ENCODE peak calls at places on chromosomes 1 and 21, in six cellular contexts. One of them, this sample, is unnamed.
A peak's percentile ranks its signal among the peaks of the same experiment; 100 is the strongest.

GRCh38 chr1:225179686-225180085 is 248.2 kb downstream of the LBR start:
- DNase-seq in brain microvascular endothelial cell: no peak
- DNase-seq in GM12878: no peak
- DNase-seq in stomach: no peak
- DNase-seq in RWPE1: no peak
- DNase-seq in substantia nigra: no peak
- DNase-seq in this sample: no peak

GRCh38 chr1:96366516-96366915 is 355.1 kb upstream of the PTBP2 start:
- DNase-seq in GM12878: no peak
- DNase-seq in RWPE1: no peak
- DNase-seq in substantia nigra: no peak
- DNase-seq in stomach: no peak
- DNase-seq in brain microvascular endothelial cell: no peak
- DNase-seq in this sample: no peak

GRCh38 chr1:75273110-75273509 is 138.9 kb downstream of the LHX8 start:
- DNase-seq in brain microvascular endothelial cell: no peak
- DNase-seq in substantia nigra: no peak
- DNase-seq in RWPE1: no peak
- DNase-seq in stomach: no peak
- DNase-seq in GM12878: no peak
- DNase-seq in this sample: no peak

GRCh38 chr21:14321042-14321441 is 61.9 kb downstream of the HSPA13 start:
- DNase-seq in substantia nigra: no peak
- DNase-seq in brain microvascular endothelial cell: peak; percentile 5
- DNase-seq in stomach: no peak
- DNase-seq in RWPE1: peak; percentile 3
- DNase-seq in GM12878: no peak
- DNase-seq in this sample: no peak

GRCh38 chr1:184598403-184598802 is 156.3 kb downstream of the EDEM3 start:
- DNase-seq in RWPE1: no peak
- DNase-seq in brain microvascular endothelial cell: no peak
- DNase-seq in GM12878: no peak
- DNase-seq in stomach: no peak
- DNase-seq in substantia nigra: no peak
- DNase-seq in this sample: no peak

GRCh38 chr1:65189716-65190115 is 41.7 kb downstream of the AK4 start:
- DNase-seq in substantia nigra: no peak
- DNase-seq in stomach: no peak
- DNase-seq in brain microvascular endothelial cell: no peak
- DNase-seq in RWPE1: no peak
- DNase-seq in GM12878: no peak
- DNase-seq in this sample: no peak

GRCh38 chr1:226001852-226002666 is 2.9 kb upstream of the SDE2 start:
- DNase-seq in brain microvascular endothelial cell: peak; percentile 12
- DNase-seq in RWPE1: no peak
- DNase-seq in substantia nigra: peak; percentile 51
- DNase-seq in stomach: peak; percentile 53
- DNase-seq in GM12878: no peak
- DNase-seq in this sample: no peak

GRCh38 chr1:50735443-50735842 is 224.6 kb downstream of the FAF1 start:
- DNase-seq in GM12878: no peak
- DNase-seq in RWPE1: peak; percentile 8
- DNase-seq in brain microvascular endothelial cell: no peak
- DNase-seq in stomach: no peak
- DNase-seq in substantia nigra: no peak
- DNase-seq in this sample: no peak

GRCh38 chr1:17535300-17535937 is 4.1 kb upstream of the ARHGEF10L start:
- DNase-seq in RWPE1: no peak
- DNase-seq in stomach: no peak
- DNase-seq in GM12878: no peak
- DNase-seq in substantia nigra: no peak
- DNase-seq in brain microvascular endothelial cell: no peak
- DNase-seq in this sample: no peak

GRCh38 chr1:227788279-227789041 is 27.0 kb upstream of the PRSS38 start:
- DNase-seq in stomach: peak; percentile 43
- DNase-seq in RWPE1: peak; percentile 80
- DNase-seq in brain microvascular endothelial cell: no peak
- DNase-seq in GM12878: no peak
- DNase-seq in substantia nigra: no peak
- DNase-seq in this sample: no peak

GRCh38 chr1:25568834-25569598 is 25.6 kb downstream of the LDLRAP1 start:
- DNase-seq in GM12878: no peak
- DNase-seq in brain microvascular endothelial cell: peak; percentile 90
- DNase-seq in RWPE1: peak; percentile 90
- DNase-seq in stomach: no peak
- DNase-seq in substantia nigra: no peak
- DNase-seq in this sample: peak; percentile 49

GRCh38 chr1:98388431-98388830 is 273.1 kb upstream of the SNX7 start:
- DNase-seq in stomach: no peak
- DNase-seq in substantia nigra: no peak
- DNase-seq in brain microvascular endothelial cell: peak; percentile 78
- DNase-seq in GM12878: peak; percentile 20
- DNase-seq in RWPE1: peak; percentile 12
- DNase-seq in this sample: no peak

GRCh38 chr1:222582099-222582774 is 7.5 kb downstream of the TAF1A start:
- DNase-seq in GM12878: peak; percentile 45
- DNase-seq in stomach: no peak
- DNase-seq in RWPE1: peak; percentile 77
- DNase-seq in brain microvascular endothelial cell: no peak
- DNase-seq in substantia nigra: no peak
- DNase-seq in this sample: peak; percentile 56

GRCh38 chr1:109975718-109976117 is 8.8 kb upstream of the AHCYL1 start:
- DNase-seq in stomach: no peak
- DNase-seq in substantia nigra: no peak
- DNase-seq in GM12878: no peak
- DNase-seq in RWPE1: peak; percentile 64
- DNase-seq in brain microvascular endothelial cell: peak; percentile 49
- DNase-seq in this sample: no peak

GRCh38 chr21:29775462-29775861 is 164.3 kb downstream of the GRIK1 start:
- DNase-seq in stomach: no peak
- DNase-seq in brain microvascular endothelial cell: no peak
- DNase-seq in GM12878: no peak
- DNase-seq in substantia nigra: no peak
- DNase-seq in RWPE1: no peak
- DNase-seq in this sample: no peak

GRCh38 chr1:29473167-29473855 is 237.0 kb downstream of the PTPRU start:
- DNase-seq in stomach: peak; percentile 8
- DNase-seq in GM12878: no peak
- DNase-seq in substantia nigra: no peak
- DNase-seq in brain microvascular endothelial cell: no peak
- DNase-seq in RWPE1: no peak
- DNase-seq in this sample: no peak

GRCh38 chr1:17427696-17428660 is 11.5 kb downstream of the RCC2 start:
- DNase-seq in substantia nigra: no peak
- DNase-seq in RWPE1: no peak
- DNase-seq in GM12878: no peak
- DNase-seq in brain microvascular endothelial cell: no peak
- DNase-seq in stomach: peak; percentile 46
- DNase-seq in this sample: no peak

GRCh38 chr1:107535091-107535490 is 394.3 kb downstream of the NTNG1 start:
- DNase-seq in GM12878: no peak
- DNase-seq in stomach: no peak
- DNase-seq in RWPE1: no peak
- DNase-seq in brain microvascular endothelial cell: no peak
- DNase-seq in substantia nigra: no peak
- DNase-seq in this sample: no peak

GRCh38 chr1:222461941-222462340 is 86.0 kb downstream of the HHIPL2 start:
- DNase-seq in stomach: no peak
- DNase-seq in substantia nigra: no peak
- DNase-seq in GM12878: no peak
- DNase-seq in brain microvascular endothelial cell: peak; percentile 7
- DNase-seq in RWPE1: no peak
- DNase-seq in this sample: no peak

GRCh38 chr1:30868833-30869435 is 39.6 kb downstream of the SDC3 start:
- DNase-seq in brain microvascular endothelial cell: no peak
- DNase-seq in stomach: no peak
- DNase-seq in substantia nigra: no peak
- DNase-seq in RWPE1: no peak
- DNase-seq in GM12878: peak; percentile 15
- DNase-seq in this sample: no peak

GRCh38 chr1:36223373-36223995 is 759 bp upstream of the THRAP3 start:
- DNase-seq in substantia nigra: no peak
- DNase-seq in RWPE1: no peak
- DNase-seq in GM12878: peak; percentile 39
- DNase-seq in brain microvascular endothelial cell: peak; percentile 74
- DNase-seq in stomach: no peak
- DNase-seq in this sample: no peak

GRCh38 chr21:36087362-36088138 is 17.7 kb downstream of the CBR1 start:
- DNase-seq in brain microvascular endothelial cell: no peak
- DNase-seq in GM12878: no peak
- DNase-seq in RWPE1: no peak
- DNase-seq in stomach: no peak
- DNase-seq in substantia nigra: peak; percentile 82
- DNase-seq in this sample: no peak

GRCh38 chr1:180231506-180232420 is 1.7 kb downstream of the LHX4 start:
- DNase-seq in stomach: no peak
- DNase-seq in brain microvascular endothelial cell: no peak
- DNase-seq in RWPE1: no peak
- DNase-seq in GM12878: no peak
- DNase-seq in substantia nigra: no peak
- DNase-seq in this sample: no peak

DNA sequence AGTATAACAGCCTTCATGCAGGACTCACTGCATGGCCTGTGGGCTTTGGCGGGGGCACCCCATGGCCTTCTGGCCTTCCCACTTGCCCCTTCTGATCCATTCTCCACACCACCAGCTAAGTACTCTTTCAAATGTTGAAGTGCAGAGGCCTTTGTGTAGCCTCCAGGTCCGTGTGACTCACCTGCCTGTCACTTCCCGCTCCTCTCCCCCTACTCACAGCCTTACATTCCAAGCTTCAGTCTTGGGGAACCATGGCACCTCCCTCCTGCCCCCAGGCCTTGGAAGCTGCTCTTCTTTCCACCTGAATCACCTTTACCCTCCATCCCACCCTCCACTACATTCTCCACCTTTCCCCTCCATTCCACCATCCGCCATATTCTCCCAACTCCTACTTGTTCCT is 69.6 kb downstream of the PGM1 start:
- DNase-seq in brain microvascular endothelial cell: peak; percentile 34
- DNase-seq in RWPE1: peak; percentile 99
- DNase-seq in GM12878: no peak
- DNase-seq in stomach: no peak
- DNase-seq in substantia nigra: no peak
- DNase-seq in this sample: peak; percentile 93
- H3K27ac ChIP-seq in brain microvascular endothelial cell: peak overlapping the region; percentile 83
- H3K27ac ChIP-seq in RWPE1: peak overlapping the region; percentile 98
- H3K27ac ChIP-seq in GM12878: no peak overlapping the region
- H3K27ac ChIP-seq in stomach: peak overlapping the region; percentile 8
- H3K27ac ChIP-seq in substantia nigra: no peak overlapping the region
- H3K27ac ChIP-seq in this sample: peak overlapping the region; percentile 99

GRCh38 chr1:24100945-24101737 is 10.8 kb downstream of the MYOM3 start:
- DNase-seq in substantia nigra: no peak
- DNase-seq in brain microvascular endothelial cell: no peak
- DNase-seq in RWPE1: no peak
- DNase-seq in stomach: no peak
- DNase-seq in GM12878: no peak
- DNase-seq in this sample: no peak
- H3K27ac ChIP-seq in substantia nigra: no peak overlapping the region
- H3K27ac ChIP-seq in brain microvascular endothelial cell: no peak overlapping the region
- H3K27ac ChIP-seq in RWPE1: no peak overlapping the region
- H3K27ac ChIP-seq in stomach: no peak overlapping the region
- H3K27ac ChIP-seq in GM12878: no peak overlapping the region
- H3K27ac ChIP-seq in this sample: no peak overlapping the region

GRCh38 chr1:12631571-12631970 is 12.3 kb upstream of the AADACL4 start:
- DNase-seq in RWPE1: no peak
- DNase-seq in brain microvascular endothelial cell: no peak
- DNase-seq in stomach: no peak
- DNase-seq in GM12878: no peak
- DNase-seq in substantia nigra: no peak
- DNase-seq in this sample: no peak

GRCh38 chr1:12636098-12636950 is 7.6 kb upstream of the AADACL4 start:
- DNase-seq in brain microvascular endothelial cell: peak; percentile 91
- DNase-seq in stomach: no peak
- DNase-seq in substantia nigra: no peak
- DNase-seq in GM12878: no peak
- DNase-seq in RWPE1: no peak
- DNase-seq in this sample: no peak

GRCh38 chr1:12630946-12631540 is 12.8 kb upstream of the AADACL4 start:
- DNase-seq in RWPE1: no peak
- DNase-seq in substantia nigra: no peak
- DNase-seq in GM12878: no peak
- DNase-seq in stomach: no peak
- DNase-seq in brain microvascular endothelial cell: no peak
- DNase-seq in this sample: no peak

GRCh38 chr1:12634696-12635202 is 9.1 kb upstream of the AADACL4 start:
- DNase-seq in stomach: no peak
- DNase-seq in RWPE1: no peak
- DNase-seq in brain microvascular endothelial cell: no peak
- DNase-seq in GM12878: no peak
- DNase-seq in substantia nigra: no peak
- DNase-seq in this sample: no peak

GRCh38 chr1:12634156-12634555 is 9.7 kb upstream of the AADACL4 start:
- DNase-seq in substantia nigra: no peak
- DNase-seq in RWPE1: no peak
- DNase-seq in GM12878: no peak
- DNase-seq in brain microvascular endothelial cell: no peak
- DNase-seq in stomach: no peak
- DNase-seq in this sample: no peak
- H3K27ac ChIP-seq in substantia nigra: no peak overlapping the region
- H3K27ac ChIP-seq in RWPE1: no peak overlapping the region
- H3K27ac ChIP-seq in GM12878: no peak overlapping the region
- H3K27ac ChIP-seq in brain microvascular endothelial cell: no peak overlapping the region
- H3K27ac ChIP-seq in stomach: no peak overlapping the region
- H3K27ac ChIP-seq in this sample: no peak overlapping the region

GRCh38 chr21:42201615-42202161 is 17.3 kb upstream of the ABCG1 start:
- DNase-seq in GM12878: no peak
- DNase-seq in brain microvascular endothelial cell: no peak
- DNase-seq in substantia nigra: no peak
- DNase-seq in RWPE1: no peak
- DNase-seq in stomach: no peak
- DNase-seq in this sample: peak; percentile 29

GRCh38 chr21:42202321-42202720 is 16.6 kb upstream of the ABCG1 start:
- DNase-seq in brain microvascular endothelial cell: no peak
- DNase-seq in RWPE1: no peak
- DNase-seq in stomach: no peak
- DNase-seq in substantia nigra: no peak
- DNase-seq in GM12878: no peak
- DNase-seq in this sample: no peak

GRCh38 chr21:42199488-42200463 is 19.2 kb upstream of the ABCG1 start:
- DNase-seq in stomach: no peak
- DNase-seq in substantia nigra: no peak
- DNase-seq in RWPE1: peak; percentile 77
- DNase-seq in brain microvascular endothelial cell: peak; percentile 9
- DNase-seq in GM12878: peak; percentile 8
- DNase-seq in this sample: peak; percentile 43

GRCh38 chr21:42200906-42201614 is 17.9 kb upstream of the ABCG1 start:
- DNase-seq in stomach: no peak
- DNase-seq in GM12878: no peak
- DNase-seq in substantia nigra: no peak
- DNase-seq in brain microvascular endothelial cell: no peak
- DNase-seq in RWPE1: no peak
- DNase-seq in this sample: no peak

DNA sequence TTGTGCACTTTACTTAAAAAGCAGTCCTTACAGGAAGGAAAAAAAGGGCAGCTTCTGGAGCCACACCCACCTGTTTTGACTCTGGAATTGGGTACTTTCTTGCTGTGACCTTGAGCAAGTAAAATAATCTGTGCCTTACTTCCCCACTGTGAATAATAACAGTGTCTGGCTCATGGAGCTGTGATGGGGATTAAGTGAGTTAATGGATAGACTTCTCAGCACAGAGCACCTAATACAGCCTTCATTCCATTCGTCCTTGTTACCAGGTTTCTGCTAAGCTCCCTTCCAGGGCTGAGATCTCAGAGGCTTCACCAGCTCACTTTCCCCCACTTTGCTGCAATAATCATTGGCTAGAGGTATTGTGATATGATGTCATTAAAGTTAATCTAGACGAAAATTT is 20.0 kb upstream of the ABCG1 start:
- DNase-seq in RWPE1: no peak
- DNase-seq in substantia nigra: no peak
- DNase-seq in GM12878: no peak
- DNase-seq in stomach: no peak
- DNase-seq in brain microvascular endothelial cell: no peak
- DNase-seq in this sample: no peak
- H3K27ac ChIP-seq in RWPE1: no peak overlapping the region
- H3K27ac ChIP-seq in substantia nigra: no peak overlapping the region
- H3K27ac ChIP-seq in GM12878: no peak overlapping the region
- H3K27ac ChIP-seq in stomach: peak overlapping the region; percentile 60
- H3K27ac ChIP-seq in brain microvascular endothelial cell: no peak overlapping the region
- H3K27ac ChIP-seq in this sample: peak overlapping the region; percentile 84

This sample was measured in epithelial cell of prostate.